ENCODE peak calls at places on chromosomes 12 and 14, in four cellular contexts. U is effector memory CD4-positive, alpha-beta T cell; Y is OCI-LY7; S is ascending aorta. L is an unnamed sample.

GRCh38 chr14:54591461-54592245 is 24.7 kb downstream of the SAMD4A start:
- DNase-seq in Y (no peak), S (no peak), U (no peak), L (no peak)

GRCh38 chr14:100830681-100831080 is 4.8 kb downstream of the MEG3 start:
- DNase-seq in S (no peak), Y (no peak), U (no peak), L (no peak)

GRCh38 chr14:102629700-102630365 is 37.4 kb downstream of the RCOR1 start:
- DNase-seq in S (no peak), Y (no peak), U (no peak), L (no peak)

GRCh38 chr14:60311417-60311816 is 62.4 kb downstream of the PPM1A start:
- DNase-seq in U (no peak), Y (no peak), S (no peak), L (peak)

GRCh38 chr12:92408072-92408900 is 262.6 kb upstream of the BTG1 start:
- DNase-seq in S (no peak), U (no peak), Y (peak), L (peak)

GRCh38 chr12:65881348-65881961 is 57.2 kb downstream of the HMGA2 start:
- DNase-seq in S (no peak), U (no peak), Y (no peak), L (no peak)

GRCh38 chr14:21523203-21523602 is 2.9 kb downstream of the SALL2 start:
- DNase-seq in Y (no peak), U (no peak), S (no peak), L (no peak)

GRCh38 chr14:25953532-25954144 is 644.2 kb downstream of the NOVA1 start:
- DNase-seq in S (no peak), U (no peak), Y (no peak), L (no peak)

GRCh38 chr12:38886064-38886463 is 19.3 kb downstream of the CPNE8 start:
- DNase-seq in Y (no peak), S (no peak), U (no peak), L (no peak)

GRCh38 chr14:34331728-34332623 is 130.1 kb downstream of the SPTSSA start:
- DNase-seq in S (no peak), U (peak), Y (peak), L (peak)

GRCh38 chr12:1798734-1799067 is 21.7 kb upstream of the LRTM2 start:
- DNase-seq in S (no peak), U (no peak), Y (no peak), L (no peak)

GRCh38 chr14:57611555-57612075 is 118.0 kb upstream of the CCDC198 start:
- DNase-seq in Y (no peak), S (no peak), U (no peak), L (no peak)

GRCh38 chr12:27052176-27052575 is 29.8 kb downstream of the MED21 start:
- DNase-seq in U (no peak), Y (no peak), S (no peak), L (no peak)

GRCh38 chr14:32939254-32940065 is 781 bp downstream of the NPAS3 start:
- DNase-seq in U (no peak), Y (no peak), S (no peak), L (peak)

GRCh38 chr12:34219046-34219770 is 196.9 kb downstream of the ALG10 start:
- DNase-seq in S (no peak), U (no peak), Y (no peak), L (no peak)

GRCh38 chr12:26701604-26702215 is 131.3 kb downstream of the ITPR2 start:
- DNase-seq in Y (peak), U (no peak), S (no peak), L (peak)

GRCh38 chr14:71521736-71522135 is 410.5 kb upstream of the RGS6 start:
- DNase-seq in U (no peak), S (no peak), Y (no peak), L (no peak)

GRCh38 chr12:131895640-131896079 is 1.2 kb downstream of the ULK1 start:
- DNase-seq in U (no peak), Y (peak), S (no peak), L (no peak)

GRCh38 chr14:74886001-74886400 is 4.3 kb downstream of the DLST start:
- DNase-seq in S (no peak), U (no peak), Y (no peak), L (no peak)

GRCh38 chr12:93174473-93174872 is 203.3 kb upstream of the NUDT4 start:
- DNase-seq in U (no peak), Y (no peak), S (no peak), L (no peak)

GRCh38 chr12:71799105-71799504 is 40.5 kb upstream of the TBC1D15 start:
- DNase-seq in Y (no peak), S (no peak), U (no peak), L (no peak)

GRCh38 chr12:78118486-78118885 is 287.8 kb downstream of the NAV3 start:
- DNase-seq in S (no peak), Y (no peak), U (no peak), L (no peak)

GRCh38 chr14:23725980-23726746 is 90.0 kb downstream of the DHRS2 start:
- DNase-seq in S (no peak), U (no peak), Y (no peak), L (no peak)

GRCh38 chr12:110111476-110112334 is 12.5 kb upstream of the IFT81 start:
- DNase-seq in Y (no peak), U (no peak), S (no peak), L (no peak)

GRCh38 chr12:47715393-47715876 is 9.6 kb upstream of the RPAP3 start:
- DNase-seq in S (no peak), Y (peak), U (peak), L (peak)

GRCh38 chr12:116435984-116436383 is 123.2 kb upstream of the MAP1LC3B2 start:
- DNase-seq in U (no peak), Y (no peak), S (no peak), L (no peak)

GRCh38 chr14:85987292-85987691 is 457.3 kb downstream of the FLRT2 start:
- DNase-seq in S (no peak), U (no peak), Y (no peak), L (no peak)

GRCh38 chr12:123171967-123172366 is 21.1 kb upstream of the PITPNM2 start:
- DNase-seq in S (no peak), Y (no peak), U (no peak), L (no peak)

GRCh38 chr12:113468365-113469223 is 3.1 kb downstream of the LHX5 start:
- DNase-seq in Y (no peak), S (no peak), U (no peak), L (no peak)

GRCh38 chr14:49816844-49817243 is 35.7 kb downstream of the NEMF start:
- DNase-seq in U (no peak), S (no peak), Y (no peak), L (no peak)

GRCh38 chr12:124952295-124952694 is 36.6 kb downstream of the DHX37 start:
- DNase-seq in U (no peak), Y (no peak), S (no peak), L (no peak)

GRCh38 chr12:124953689-124954405 is 35.1 kb downstream of the DHX37 start:
- DNase-seq in S (no peak), Y (no peak), U (no peak), L (no peak)

GRCh38 chr12:124949779-124950728 is 35.6 kb upstream of the UBC start:
- DNase-seq in S (no peak), Y (no peak), U (no peak), L (no peak)

GRCh38 chr12:124954771-124955170 is 34.2 kb downstream of the DHX37 start:
- DNase-seq in S (no peak), U (no peak), Y (no peak), L (no peak)

GRCh38 chr12:124952801-124953200 is 36.1 kb downstream of the DHX37 start:
- DNase-seq in S (no peak), Y (no peak), U (no peak), L (no peak)
- H3K4me3 ChIP-seq in S (no peak), Y (no peak), U (no peak), L (no peak)

GRCh38 chr14:68798621-68799020 is 5.8 kb upstream of the ZFP36L1 start:
- DNase-seq in U (no peak), Y (no peak), S (no peak), L (no peak)

GRCh38 chr14:68795602-68796417 is 2.9 kb upstream of the ZFP36L1 start:
- DNase-seq in S (no peak), U (peak), Y (peak), L (peak)

GRCh38 chr14:68794856-68795601 is 2.2 kb upstream of the ZFP36L1 start:
- DNase-seq in Y (peak), S (no peak), U (no peak), L (peak)

GRCh38 chr14:68796418-68797101 is 3.7 kb upstream of the ZFP36L1 start:
- DNase-seq in S (no peak), Y (no peak), U (no peak), L (no peak)

DNA sequence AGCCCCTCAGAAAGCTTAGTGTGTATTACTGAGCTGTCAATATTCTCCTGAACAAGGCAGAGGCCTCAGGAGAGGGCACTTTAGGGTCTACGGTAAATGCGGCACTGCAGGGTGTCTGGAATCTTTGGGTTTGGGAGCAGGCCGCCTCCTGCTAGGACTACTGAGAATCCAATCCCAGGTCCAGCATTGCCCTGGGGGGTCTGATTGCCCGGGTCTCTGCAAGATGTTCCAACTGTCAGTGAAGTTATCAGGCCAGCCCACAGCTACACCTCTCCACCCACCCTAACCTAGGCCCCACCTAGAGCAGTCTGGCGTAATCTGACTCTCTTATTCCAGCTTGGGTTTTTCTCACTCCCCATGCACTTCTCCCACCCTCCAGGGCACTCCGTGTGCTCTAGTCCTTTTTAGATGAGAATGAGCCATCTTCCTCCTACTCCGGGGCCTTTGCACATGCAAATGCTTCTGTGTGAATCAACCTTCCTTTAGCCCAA is 4.4 kb upstream of the ZFP36L1 start:
- DNase-seq in U (no peak), Y (no peak), S (no peak), L (no peak)
- H3K27ac ChIP-seq in U (peak), Y (peak), S (peak), L (peak)

GRCh38 chr14:105197274-105197673 is 16.2 kb upstream of the NUDT14 start:
- DNase-seq in U (no peak), Y (no peak), S (no peak), L (no peak)
- H3K4me3 ChIP-seq in U (no peak), Y (no peak), S (no peak), L (no peak)

GRCh38 chr12:52242442-52243263 is 9.6 kb downstream of the KRT7 start:
- DNase-seq in Y (no peak), S (no peak), U (no peak), L (no peak)
- H3K27ac ChIP-seq in Y (no peak), S (peak), U (no peak), L (no peak)